ENCODE peak calls at places on chromosomes 6 and 20, in seven cellular contexts. U is ovary, M is HCT116, Y is breast epithelium, X is upper lobe of right lung, W is mucosa of descending colon, B is endodermal cell. O is an unnamed sample.

GRCh38 chr6:37877373-37878149 is 58.0 kb downstream of the ZFAND3 start:
- DNase-seq in X (no peak), Y (no peak), B (no peak), U (no peak), W (no peak), M (no peak), O (no peak)

GRCh38 chr6:137892271-137892708 is 25.2 kb downstream of the TNFAIP3 start:
- DNase-seq in M (no peak), X (no peak), U (no peak), Y (no peak), W (no peak), B (no peak), O (no peak)

GRCh38 chr6:132907231-132907630 is 92.9 kb downstream of the RPS12 start:
- DNase-seq in Y (no peak), W (no peak), B (no peak), X (no peak), M (no peak), U (no peak), O (no peak)

GRCh38 chr6:148493374-148493773 is 150.7 kb downstream of the SASH1 start:
- DNase-seq in Y (no peak), X (no peak), B (no peak), M (no peak), U (no peak), W (no peak), O (no peak)

GRCh38 chr20:59706106-59706693 is 101.9 kb downstream of the PHACTR3 start:
- DNase-seq in W (no peak), B (no peak), M (no peak), U (no peak), Y (no peak), X (no peak), O (no peak)

GRCh38 chr6:23531666-23532065 is 594.3 kb upstream of the NRSN1 start:
- DNase-seq in B (no peak), W (no peak), X (no peak), Y (no peak), M (no peak), U (no peak), O (no peak)

GRCh38 chr6:70131528-70131927 is 171.4 kb downstream of the COL9A1 start:
- DNase-seq in X (no peak), Y (no peak), B (no peak), U (no peak), W (no peak), M (no peak), O (no peak)

GRCh38 chr6:36685926-36686667 is 7.6 kb downstream of the CDKN1A start:
- DNase-seq in U (no peak), M (no peak), Y (no peak), W (no peak), X (no peak), B (peak; percentile 20), O (no peak)

DNA sequence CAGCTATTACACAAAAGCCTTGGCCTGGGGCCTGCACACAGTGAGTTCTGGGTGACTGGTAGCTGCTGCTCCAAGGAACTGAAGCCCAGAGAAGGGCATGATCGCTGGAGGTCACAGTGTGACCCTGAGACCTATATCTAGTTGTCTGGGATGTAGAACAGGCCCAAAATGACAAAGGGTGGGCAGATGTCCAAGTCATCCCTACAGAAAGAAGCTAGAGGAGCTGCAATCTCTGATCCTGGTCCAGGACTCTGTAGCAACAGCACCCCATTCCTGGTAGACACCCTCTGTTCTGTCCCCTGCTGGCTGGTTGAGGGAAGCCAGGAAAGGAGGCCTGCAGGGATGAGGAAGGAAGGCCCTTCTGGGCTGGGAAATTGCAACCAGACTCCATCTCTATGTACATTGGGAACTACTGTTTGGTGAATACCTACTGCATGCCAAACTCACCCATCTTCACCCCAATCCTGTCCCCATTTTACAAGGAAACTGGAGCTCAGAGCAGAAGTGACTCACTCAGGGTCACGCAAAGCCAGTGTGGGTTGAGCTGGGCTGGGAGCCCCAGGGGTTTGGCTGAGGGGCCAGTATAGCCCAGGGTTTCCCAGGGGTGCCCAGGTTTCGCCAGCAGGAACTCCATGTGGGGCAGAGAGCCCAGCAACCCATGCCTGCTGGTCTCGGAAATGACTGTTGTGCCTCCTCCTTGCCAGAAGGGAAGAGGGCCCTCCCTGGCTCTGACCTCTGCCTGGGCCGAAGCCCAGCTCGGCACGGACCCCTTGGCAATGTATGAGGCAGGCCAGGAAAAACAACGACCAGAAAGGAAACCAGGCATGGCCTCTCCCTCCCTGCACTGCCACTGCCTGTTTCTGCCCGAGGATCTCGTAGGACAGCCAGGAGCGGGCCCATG is 44.9 kb upstream of the TLDC2 start:
- DNase-seq in Y (no peak), X (no peak), B (no peak), U (peak; percentile 61), W (peak; percentile 60), M (no peak), O (no peak)
- TF ChIP-seq CTCF in Y (no peak), X (peak; percentile 43), B (peak; percentile 64), U (no peak), W (no peak), M (peak; percentile 39), O (no peak)

GRCh38 chr6:158810149-158811095 is 8.7 kb downstream of the EZR start:
- DNase-seq in Y (no peak), U (no peak), B (peak; percentile 45), M (no peak), X (no peak), W (no peak), O (no peak)
- H3K36me3 ChIP-seq in Y (no peaks in the 10 kb centered on the region), U (no peaks in the 10 kb centered on the region), B (peaks cover 86% of the 10 kb centered on the region), M (peaks cover 24% of the 10 kb centered on the region), X (peaks cover 26% of the 10 kb centered on the region), W (no peaks in the 10 kb centered on the region), O (peaks cover 32% of the 10 kb centered on the region)

DNA sequence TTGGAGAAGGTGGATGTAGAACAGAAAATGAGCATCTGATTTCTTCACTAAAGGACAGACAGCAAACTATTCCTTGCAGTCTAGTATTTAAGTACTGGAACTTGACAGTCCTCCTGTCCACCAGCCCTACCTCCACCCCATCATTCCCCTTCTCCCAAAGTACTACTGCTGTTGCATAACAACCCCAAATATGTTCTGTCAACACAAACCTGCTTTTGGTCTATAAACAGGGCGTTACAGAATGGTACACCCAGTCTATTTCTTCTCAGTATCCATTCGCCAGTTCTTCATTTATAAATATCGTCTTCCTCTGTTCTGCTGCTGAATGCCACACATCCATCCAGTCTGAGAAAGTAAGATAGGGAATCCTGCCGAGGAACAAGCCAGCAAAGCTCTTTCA is 27.7 kb upstream of the SLC22A1 start:
- DNase-seq in U (no peak), B (no peak), W (no peak), Y (no peak), X (no peak), M (no peak), O (no peak)
- H3K9me3 ChIP-seq in U (no peaks in the 10 kb centered on the region), B (no peaks in the 10 kb centered on the region), W (no peaks in the 10 kb centered on the region), Y (no peaks in the 10 kb centered on the region), X (no peaks in the 10 kb centered on the region), M (no peaks in the 10 kb centered on the region), O (no peaks in the 10 kb centered on the region)

GRCh38 chr6:145816392-145816791 is 1.8 kb upstream of the FBXO30 start:
- DNase-seq in X (no peak), W (no peak), Y (no peak), M (no peak), B (no peak), U (no peak), O (no peak)
- TF ChIP-seq CTCF in X (no peak), W (no peak), Y (no peak), M (no peak), B (no peak), U (no peak), O (no peak)

GRCh38 chr20:49851991-49852390 is 39.4 kb downstream of the SLC9A8 start:
- DNase-seq in W (no peak), U (no peak), Y (no peak), X (no peak), B (peak; percentile 31), M (no peak), O (no peak)

GRCh38 chr20:49856904-49857303 is 44.3 kb downstream of the SLC9A8 start:
- DNase-seq in Y (no peak), W (no peak), X (no peak), U (no peak), B (no peak), M (no peak), O (no peak)

GRCh38 chr20:49853640-49854039 is 41.0 kb downstream of the SLC9A8 start:
- DNase-seq in B (peak; percentile 75), U (no peak), M (no peak), Y (no peak), X (no peak), W (no peak), O (no peak)

GRCh38 chr20:49852522-49853055 is 40.0 kb downstream of the SLC9A8 start:
- DNase-seq in U (no peak), W (no peak), M (no peak), B (peak; percentile 7), X (no peak), Y (no peak), O (no peak)

DNA sequence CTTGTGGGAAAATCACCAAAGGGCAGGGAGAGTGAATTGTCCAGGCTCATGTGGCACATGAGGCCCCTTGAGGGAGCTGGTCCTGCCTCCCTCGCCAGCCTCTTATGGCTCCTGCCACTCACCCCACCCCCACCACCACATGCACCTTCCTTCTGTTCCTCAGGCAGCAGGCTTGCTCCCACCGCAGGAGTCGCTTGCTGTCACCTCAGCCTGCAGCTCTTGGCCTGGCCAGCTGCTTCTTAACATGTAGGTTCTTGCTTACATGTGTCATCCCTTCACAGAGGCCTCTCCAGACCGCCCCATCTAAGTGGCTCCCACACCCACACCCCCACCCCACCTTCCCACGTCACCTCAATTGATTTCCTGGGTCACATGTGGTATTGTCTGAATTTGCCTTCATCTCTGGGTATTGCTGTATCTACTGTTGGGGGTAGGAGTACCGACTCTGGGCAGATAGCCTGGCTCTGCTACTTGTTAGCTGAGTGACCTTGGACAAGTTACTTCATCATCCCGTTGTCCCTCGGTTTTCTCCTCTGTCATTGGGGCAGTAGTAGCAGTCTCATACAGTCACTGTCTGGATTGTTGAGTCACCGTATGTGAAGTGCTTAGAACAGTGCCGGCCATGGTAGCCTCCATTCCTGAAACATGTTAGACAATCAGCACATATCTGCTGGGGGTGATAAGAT is 41.7 kb downstream of the SLC9A8 start:
- DNase-seq in U (no peak), B (peak; percentile 46), W (no peak), X (no peak), M (no peak), Y (no peak), O (no peak)
- H3K36me3 ChIP-seq in U (no peaks in the 10 kb centered on the region), B (peaks cover 26% of the 10 kb centered on the region), W (peaks cover 4% of the 10 kb centered on the region), X (peaks cover 57% of the 10 kb centered on the region), M (peaks cover 2% of the 10 kb centered on the region), Y (no peaks in the 10 kb centered on the region), O (peaks cover 96% of the 10 kb centered on the region)

DNA sequence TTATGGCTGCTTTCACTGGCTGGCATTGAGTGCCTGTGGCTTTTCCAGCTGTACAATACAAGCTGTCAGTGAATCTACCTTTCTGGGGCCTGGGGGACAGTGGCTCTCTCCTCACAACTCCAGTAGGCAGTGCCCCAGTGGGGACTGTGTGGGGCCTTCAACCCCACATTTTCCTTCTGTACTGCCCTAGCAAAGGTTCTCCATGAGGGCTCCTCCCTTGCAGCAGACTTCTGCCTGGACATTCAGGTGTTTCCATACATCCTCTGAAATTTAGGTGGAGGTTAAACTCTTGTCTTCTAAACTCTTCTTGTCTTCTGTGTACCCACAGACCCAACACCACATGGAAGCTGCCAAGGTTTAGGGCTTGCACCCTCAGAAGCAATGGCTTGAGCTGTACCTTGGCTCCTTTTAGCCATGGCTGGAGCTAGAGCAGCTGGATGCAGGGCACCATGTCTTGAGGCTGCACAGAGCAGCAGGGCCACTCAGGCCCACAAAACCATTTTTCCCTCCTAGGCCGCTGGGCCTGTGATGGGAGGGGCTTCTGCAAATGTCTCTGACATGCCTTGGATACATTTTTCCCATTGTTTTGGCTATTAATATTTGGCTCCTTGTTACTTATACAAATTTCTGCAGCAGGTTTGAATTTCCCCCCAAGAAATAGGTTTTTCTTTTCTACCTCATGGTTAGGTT is 9.6 kb downstream of the PEX7 start:
- DNase-seq in B (no peak), U (no peak), W (no peak), M (no peak), X (no peak), Y (no peak), O (peak; percentile 31)
- H3K9me3 ChIP-seq in B (peaks cover 37% of the 10 kb centered on the region), U (no peaks in the 10 kb centered on the region), W (peaks cover 15% of the 10 kb centered on the region), M (peaks cover 4% of the 10 kb centered on the region), X (peaks cover 5% of the 10 kb centered on the region), Y (peaks cover 16% of the 10 kb centered on the region), O (no peaks in the 10 kb centered on the region)

GRCh38 chr6:167580512-167580911 is 246.2 kb upstream of the AFDN start:
- DNase-seq in X (no peak), Y (no peak), B (no peak), U (no peak), W (no peak), M (no peak), O (peak; percentile 18)
- TF ChIP-seq CTCF in X (no peak), Y (no peak), B (no peak), U (no peak), W (no peak), M (no peak), O (no peak)